ENCODE peak calls at places on chromosomes 13 and 19, in seven cellular contexts. I, L, P, C, Y, T and Z are unnamed samples. For H3K36me3, the result is how much of the 10 kb centered on the place peaks cover.

GRCh38 chr19:572891-573825 is 762 bp downstream of the BSG start:
- DNase-seq in I (no peak), L (peak), P (peak), C (no peak), Y (peak), T (peak), Z (peak)

GRCh38 chr13:81442904-81443303 is 1102.0 kb upstream of the SPRY2 start:
- DNase-seq in I (no peak), L (no peak), P (no peak), C (no peak), Y (no peak), T (no peak), Z (no peak)

GRCh38 chr19:3057275-3057714 is 5.0 kb downstream of the TLE5 start:
- DNase-seq in I (no peak), L (peak), P (peak), C (no peak), Y (peak), T (peak), Z (peak)

GRCh38 chr19:50334741-50335421 is 5.7 kb upstream of the KCNC3 start:
- DNase-seq in I (no peak), L (no peak), P (no peak), C (no peak), Y (no peak), T (no peak), Z (peak)

GRCh38 chr19:18650048-18650435 is 13.2 kb downstream of the KLHL26 start:
- DNase-seq in I (no peak), L (peak), P (no peak), C (no peak), Y (peak), T (peak), Z (no peak)

GRCh38 chr19:18418034-18418724 is 1.0 kb upstream of the SSBP4 start:
- DNase-seq in I (no peak), L (no peak), P (peak), C (no peak), Y (no peak), T (no peak), Z (peak)

GRCh38 chr13:101127741-101128353 is 288.5 kb downstream of the NALCN start:
- DNase-seq in I (peak), L (peak), P (peak), C (no peak), Y (peak), T (peak), Z (peak)

GRCh38 chr13:26348966-26349365 is 95.0 kb downstream of the CDK8 start:
- DNase-seq in I (no peak), L (no peak), P (no peak), C (no peak), Y (no peak), T (no peak), Z (peak)

GRCh38 chr13:41960195-41960699 is 662 bp downstream of the VWA8 start:
- DNase-seq in I (no peak), L (peak), P (peak), C (no peak), Y (peak), T (peak), Z (no peak)

GRCh38 chr19:57560049-57560491 is 407 bp upstream of the ZNF550 start:
- DNase-seq in I (no peak), L (peak), P (no peak), C (no peak), Y (peak), T (no peak), Z (peak)

GRCh38 chr13:49436890-49437289 is 7.0 kb downstream of the CAB39L start:
- DNase-seq in I (no peak), L (peak), P (peak), C (no peak), Y (peak), T (no peak), Z (no peak)

GRCh38 chr19:40512473-40513344 is 45.9 kb downstream of the SPTBN4 start:
- DNase-seq in I (no peak), L (peak), P (no peak), C (no peak), Y (no peak), T (peak), Z (no peak)

GRCh38 chr13:22061806-22062391 is 391.0 kb downstream of the FGF9 start:
- DNase-seq in I (no peak), L (no peak), P (no peak), C (no peak), Y (no peak), T (no peak), Z (no peak)

GRCh38 chr19:23318143-23318542 is 67.9 kb upstream of the ZNF724 start:
- DNase-seq in I (no peak), L (peak), P (no peak), C (no peak), Y (no peak), T (no peak), Z (no peak)

GRCh38 chr19:2478756-2479555 is 3.0 kb downstream of the GADD45B start:
- DNase-seq in I (no peak), L (peak), P (peak), C (no peak), Y (peak), T (peak), Z (peak)

GRCh38 chr19:16571283-16571682 is 932 bp downstream of the SLC35E1 start:
- DNase-seq in I (no peak), L (peak), P (peak), C (no peak), Y (no peak), T (no peak), Z (no peak)

GRCh38 chr13:105441406-105441805 is 1094.1 kb downstream of the EFNB2 start:
- DNase-seq in I (no peak), L (no peak), P (no peak), C (no peak), Y (peak), T (no peak), Z (no peak)

GRCh38 chr13:59464926-59465325 is 698.8 kb downstream of the DIAPH3 start:
- DNase-seq in I (no peak), L (no peak), P (no peak), C (no peak), Y (no peak), T (no peak), Z (no peak)

GRCh38 chr13:65744761-65745160 is 1485.4 kb downstream of the PCDH9 start:
- DNase-seq in I (no peak), L (no peak), P (no peak), C (no peak), Y (peak), T (no peak), Z (no peak)

GRCh38 chr19:12828494-12828893 is 5.9 kb downstream of the RTBDN start:
- DNase-seq in I (no peak), L (peak), P (peak), C (no peak), Y (peak), T (peak), Z (peak)

GRCh38 chr19:42290523-42291436 is 11.2 kb upstream of the PRR19 start:
- DNase-seq in I (no peak), L (peak), P (no peak), C (no peak), Y (no peak), T (no peak), Z (no peak)

GRCh38 chr19:33273881-33274662 is 28.3 kb downstream of the CEBPA start:
- DNase-seq in I (peak), L (peak), P (no peak), C (no peak), Y (peak), T (no peak), Z (peak)

GRCh38 chr19:3981736-3982681 is 3.3 kb downstream of the EEF2 start:
- DNase-seq in I (no peak), L (peak), P (no peak), C (no peak), Y (no peak), T (no peak), Z (peak)

GRCh38 chr13:73820285-73820684 is 313.9 kb downstream of the KLF12 start:
- DNase-seq in I (no peak), L (no peak), P (no peak), C (no peak), Y (no peak), T (no peak), Z (no peak)

GRCh38 chr13:51873837-51874236 is 12.1 kb downstream of the CCDC70 start:
- DNase-seq in I (no peak), L (no peak), P (no peak), C (no peak), Y (no peak), T (no peak), Z (no peak)

GRCh38 chr13:54029720-54030119 is 1001.1 kb downstream of the OLFM4 start:
- DNase-seq in I (no peak), L (no peak), P (no peak), C (no peak), Y (no peak), T (peak), Z (no peak)

GRCh38 chr13:50729177-50729576 is 114.3 kb downstream of the DLEU7 start:
- DNase-seq in I (no peak), L (no peak), P (no peak), C (no peak), Y (no peak), T (no peak), Z (no peak)

GRCh38 chr19:38060346-38060745 is 153.3 kb downstream of the SIPA1L3 start:
- DNase-seq in I (no peak), L (no peak), P (no peak), C (no peak), Y (no peak), T (no peak), Z (no peak)

GRCh38 chr19:38061294-38061693 is 154.3 kb downstream of the SIPA1L3 start:
- DNase-seq in I (no peak), L (peak), P (no peak), C (no peak), Y (peak), T (no peak), Z (no peak)

GRCh38 chr19:38064661-38065425 is 157.8 kb downstream of the SIPA1L3 start:
- DNase-seq in I (no peak), L (no peak), P (no peak), C (no peak), Y (no peak), T (no peak), Z (no peak)

GRCh38 chr19:38063921-38064320 is 156.9 kb downstream of the SIPA1L3 start:
- DNase-seq in I (no peak), L (no peak), P (no peak), C (no peak), Y (no peak), T (no peak), Z (no peak)

GRCh38 chr19:38062959-38063786 is 156.2 kb downstream of the SIPA1L3 start:
- DNase-seq in I (no peak), L (no peak), P (peak), C (no peak), Y (peak), T (no peak), Z (no peak)
- H3K36me3 ChIP-seq in I (under half), L (under half), P (under half), C (under half), Y (under half), T (under half), Z (under half)

DNA sequence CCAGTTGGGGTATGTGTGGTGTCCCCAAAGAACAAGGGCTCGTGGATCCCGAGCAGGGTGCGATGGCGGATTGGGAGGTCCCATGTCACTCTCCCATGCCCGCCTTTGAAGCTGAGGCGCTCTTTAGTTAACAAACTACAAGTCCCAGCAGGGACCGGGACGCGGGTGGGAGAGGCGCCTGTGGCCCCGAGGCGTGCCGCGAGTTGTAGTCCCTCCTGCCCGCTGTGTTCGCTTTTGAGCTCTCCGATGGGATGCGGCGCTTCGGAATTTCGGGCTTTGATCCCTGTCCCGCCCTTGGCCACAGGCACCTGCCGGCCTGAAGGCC is 10.9 kb downstream of the CYTH2 start:
- DNase-seq in I (no peak), L (peak), P (peak), C (no peak), Y (peak), T (no peak), Z (peak)
- H3K4me3 ChIP-seq in I (no peak), L (peak), P (peak), C (peak), Y (peak), T (no peak), Z (no peak)

DNA sequence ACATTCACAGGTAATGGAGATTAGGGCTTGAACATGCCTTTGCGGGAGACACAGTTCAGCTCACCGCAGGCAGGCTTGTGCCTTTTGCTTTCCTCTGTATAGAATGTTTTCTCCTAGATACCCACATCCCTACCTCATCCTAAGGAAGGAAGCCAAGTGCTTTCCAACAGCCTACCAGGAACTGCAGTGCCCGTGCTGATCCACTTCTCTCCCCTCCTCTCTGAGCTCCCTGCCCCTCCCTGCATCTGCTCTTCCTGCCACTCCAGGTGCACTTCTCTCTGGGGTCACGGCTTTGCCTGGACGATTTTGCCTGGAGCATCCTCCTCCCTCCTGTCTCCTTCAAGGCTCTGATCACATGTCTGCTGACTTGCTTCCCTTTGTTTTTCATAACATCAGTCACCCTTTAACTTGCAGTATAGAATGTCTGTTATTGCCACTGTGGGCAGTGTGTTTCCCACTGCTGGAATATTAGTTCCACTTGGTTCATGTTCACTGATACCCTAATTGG is 34.7 kb upstream of the IRS2 start:
- DNase-seq in I (no peak), L (no peak), P (no peak), C (no peak), Y (no peak), T (no peak), Z (no peak)
- H3K36me3 ChIP-seq in I (under half), L (under half), P (under half), C (under half), Y (under half), T (under half), Z (under half)

DNA sequence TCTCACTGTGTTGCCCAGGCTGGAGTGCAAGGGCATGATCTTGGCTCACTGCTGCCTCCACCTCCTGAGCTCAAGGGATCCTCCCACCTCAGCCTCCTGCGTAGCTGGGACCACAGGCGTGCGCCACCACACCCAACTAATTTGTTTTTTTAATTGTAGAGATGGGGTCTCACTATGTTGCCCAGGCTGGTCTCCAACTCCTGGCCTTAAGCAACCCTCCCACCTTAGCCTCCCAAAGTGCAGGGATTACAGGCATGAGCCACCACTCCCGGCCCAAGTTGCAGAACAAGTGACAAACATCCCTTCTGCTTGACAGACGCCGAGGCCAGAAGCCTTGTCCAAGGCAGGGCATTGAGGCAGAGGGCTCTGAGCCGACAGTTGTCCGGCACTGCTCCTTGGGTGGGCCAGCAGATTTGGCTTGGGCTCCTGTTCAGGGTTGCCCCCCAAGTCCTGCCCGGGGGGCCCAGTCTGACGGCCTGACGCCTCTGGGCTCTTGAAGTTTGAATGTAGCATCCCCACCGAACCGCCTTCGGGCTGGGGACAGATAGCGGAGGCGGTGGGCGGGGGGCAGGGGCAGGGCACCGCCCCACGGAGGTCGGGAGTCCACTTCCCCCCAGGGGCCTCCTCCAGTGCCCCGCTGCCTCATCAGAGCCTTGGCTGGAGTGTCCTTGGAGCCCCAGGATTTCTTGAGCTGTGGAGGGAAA is 5.7 kb upstream of the SPACA4 start:
- DNase-seq in I (no peak), L (no peak), P (no peak), C (no peak), Y (no peak), T (no peak), Z (no peak)
- H3K4me3 ChIP-seq in I (no peak), L (no peak), P (no peak), C (no peak), Y (no peak), T (no peak), Z (no peak)

DNA sequence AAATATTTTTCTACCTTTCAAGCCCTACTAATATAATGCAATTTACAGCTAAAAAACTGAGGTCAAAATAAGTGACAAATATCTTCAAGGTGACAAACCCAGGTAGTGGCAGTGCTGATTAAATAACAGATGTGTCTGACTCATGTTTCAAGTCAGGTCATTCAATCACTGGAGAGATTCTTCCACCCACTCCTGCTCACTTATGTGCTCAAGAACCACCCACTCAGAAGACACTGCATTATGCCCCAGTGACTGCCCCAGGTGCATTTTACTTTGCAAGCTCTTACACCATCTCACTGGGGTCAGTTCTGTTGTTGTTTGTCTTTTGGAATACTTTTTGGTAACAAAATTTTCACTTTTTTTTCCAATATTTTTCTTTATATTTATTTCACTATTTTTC is 2.2 kb downstream of the ZNF100 start:
- DNase-seq in I (peak), L (peak), P (no peak), C (no peak), Y (no peak), T (peak), Z (no peak)
- H3K36me3 ChIP-seq in I (under half), L (under half), P (under half), C (under half), Y (under half), T (under half), Z (under half)

GRCh38 chr13:96090240-96091101 is 564 bp downstream of the HS6ST3 start:
- DNase-seq in I (no peak), L (peak), P (peak), C (no peak), Y (no peak), T (peak), Z (no peak)

GRCh38 chr13:96093296-96094006 is 3.5 kb downstream of the HS6ST3 start:
- DNase-seq in I (no peak), L (peak), P (no peak), C (no peak), Y (no peak), T (no peak), Z (no peak)

GRCh38 chr13:96089749-96090239 is at the start of gene HS6ST3:
- DNase-seq in I (peak), L (peak), P (peak), C (no peak), Y (no peak), T (peak), Z (peak)

GRCh38 chr13:96091164-96091931 is 1.4 kb downstream of the HS6ST3 start:
- DNase-seq in I (no peak), L (peak), P (peak), C (no peak), Y (no peak), T (peak), Z (peak)

GRCh38 chr13:96091932-96092253 is 2.0 kb downstream of the HS6ST3 start:
- DNase-seq in I (no peak), L (no peak), P (no peak), C (no peak), Y (no peak), T (peak), Z (no peak)
- H3K4me3 ChIP-seq in I (no peak), L (no peak), P (peak), C (peak), Y (no peak), T (no peak), Z (no peak)